ENCODE peak calls at places on chromosomes 6 and 20, in five cellular contexts. One of them, this sample, is unnamed.

GRCh38 chr6:76835289-76835688 is 628.0 kb downstream of the HTR1B start:
- DNase-seq in GM23338: no peak
- DNase-seq in transverse colon: no peak
- DNase-seq in HCT116: no peak
- DNase-seq in upper lobe of left lung: no peak
- DNase-seq in this sample: no peak

GRCh38 chr6:34062815-34063214 is 83.1 kb downstream of the GRM4 start:
- DNase-seq in upper lobe of left lung: no peak
- DNase-seq in HCT116: no peak
- DNase-seq in GM23338: peak
- DNase-seq in transverse colon: no peak
- DNase-seq in this sample: no peak

GRCh38 chr6:152973916-152974315 is 8.9 kb downstream of the FBXO5 start:
- DNase-seq in GM23338: no peak
- DNase-seq in transverse colon: no peak
- DNase-seq in HCT116: no peak
- DNase-seq in upper lobe of left lung: no peak
- DNase-seq in this sample: no peak

GRCh38 chr20:32179934-32180333 is 27.6 kb downstream of the PLAGL2 start:
- DNase-seq in GM23338: no peak
- DNase-seq in upper lobe of left lung: no peak
- DNase-seq in HCT116: no peak
- DNase-seq in transverse colon: no peak
- DNase-seq in this sample: no peak

GRCh38 chr6:91020741-91021140 is 433.9 kb upstream of the MAP3K7 start:
- DNase-seq in GM23338: no peak
- DNase-seq in transverse colon: no peak
- DNase-seq in upper lobe of left lung: no peak
- DNase-seq in HCT116: no peak
- DNase-seq in this sample: no peak

GRCh38 chr20:16147916-16148315 is 425.3 kb downstream of the KIF16B start:
- DNase-seq in GM23338: no peak
- DNase-seq in HCT116: no peak
- DNase-seq in transverse colon: no peak
- DNase-seq in upper lobe of left lung: no peak
- DNase-seq in this sample: no peak

GRCh38 chr20:43681991-43682410 is 15.1 kb downstream of the MYBL2 start:
- DNase-seq in upper lobe of left lung: no peak
- DNase-seq in GM23338: no peak
- DNase-seq in HCT116: no peak
- DNase-seq in transverse colon: peak
- DNase-seq in this sample: no peak

GRCh38 chr6:141202641-141203040 is 930.1 kb upstream of the GJE1 start:
- DNase-seq in upper lobe of left lung: no peak
- DNase-seq in HCT116: no peak
- DNase-seq in GM23338: no peak
- DNase-seq in transverse colon: no peak
- DNase-seq in this sample: no peak

GRCh38 chr6:30163090-30163917 is at the start of gene TRIM15:
- DNase-seq in GM23338: peak
- DNase-seq in upper lobe of left lung: no peak
- DNase-seq in transverse colon: peak
- DNase-seq in HCT116: peak
- DNase-seq in this sample: no peak

GRCh38 chr6:100339574-100340255 is 125.0 kb downstream of the SIM1 start:
- DNase-seq in transverse colon: no peak
- DNase-seq in HCT116: no peak
- DNase-seq in upper lobe of left lung: no peak
- DNase-seq in GM23338: no peak
- DNase-seq in this sample: no peak

GRCh38 chr6:162119349-162119748 is 608.2 kb downstream of the PRKN start:
- DNase-seq in HCT116: no peak
- DNase-seq in upper lobe of left lung: peak
- DNase-seq in transverse colon: peak
- DNase-seq in GM23338: peak
- DNase-seq in this sample: no peak

GRCh38 chr6:107962723-107963122 is 4.7 kb upstream of the SEC63 start:
- DNase-seq in transverse colon: no peak
- DNase-seq in HCT116: no peak
- DNase-seq in GM23338: no peak
- DNase-seq in upper lobe of left lung: no peak
- DNase-seq in this sample: no peak

GRCh38 chr6:107957909-107958688 is at the start of gene SEC63:
- DNase-seq in transverse colon: peak
- DNase-seq in HCT116: peak
- DNase-seq in upper lobe of left lung: peak
- DNase-seq in GM23338: peak
- DNase-seq in this sample: peak

GRCh38 chr6:107956586-107957164 is 1.3 kb downstream of the SEC63 start:
- DNase-seq in HCT116: no peak
- DNase-seq in upper lobe of left lung: no peak
- DNase-seq in transverse colon: no peak
- DNase-seq in GM23338: no peak
- DNase-seq in this sample: no peak

DNA sequence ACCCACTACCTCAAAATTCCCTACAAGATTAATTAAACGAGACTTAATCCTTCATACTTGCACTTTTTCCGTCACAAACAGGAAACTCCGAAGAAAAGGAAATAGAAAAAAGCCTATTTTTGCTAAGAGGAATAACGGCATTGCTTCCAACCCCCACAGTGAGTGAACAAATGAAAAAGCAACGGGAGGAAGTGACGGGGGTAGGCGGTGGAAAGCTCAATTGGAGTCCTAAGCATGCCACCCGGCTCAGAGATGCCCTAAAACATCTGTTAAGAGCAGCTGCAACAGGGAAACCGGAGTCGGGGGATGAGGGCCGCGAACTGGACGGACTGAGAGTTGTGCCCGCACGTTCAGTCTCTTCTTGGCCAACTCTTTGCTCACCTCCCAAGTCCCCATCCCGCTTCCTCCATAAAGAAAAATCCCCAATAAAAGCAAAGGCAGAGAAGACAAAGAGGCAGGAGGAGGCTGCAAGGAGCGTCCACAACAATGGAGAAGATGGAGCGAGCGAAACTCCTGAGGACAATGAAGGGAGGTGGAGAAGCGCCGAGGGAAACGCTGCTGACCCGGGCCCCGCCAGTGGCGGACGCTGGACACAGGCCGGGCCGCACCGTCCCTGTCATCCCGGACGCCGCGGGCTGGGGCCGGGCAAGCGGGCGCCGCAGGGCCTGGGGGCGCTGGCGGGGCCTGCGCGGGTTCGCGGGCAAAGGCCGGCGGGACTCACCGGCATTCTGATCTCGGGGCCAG is 671 bp downstream of the SEC63 start:
- DNase-seq in transverse colon: peak
- DNase-seq in GM23338: peak
- DNase-seq in HCT116: no peak
- DNase-seq in upper lobe of left lung: peak
- DNase-seq in this sample: peak
- TF ChIP-seq POLR2AphosphoS5 in transverse colon: peak
- TF ChIP-seq POLR2AphosphoS5 in GM23338: peak
- TF ChIP-seq POLR2AphosphoS5 in HCT116: no peak
- TF ChIP-seq POLR2AphosphoS5 in upper lobe of left lung: peak
- TF ChIP-seq POLR2AphosphoS5 in this sample: no peak

DNA sequence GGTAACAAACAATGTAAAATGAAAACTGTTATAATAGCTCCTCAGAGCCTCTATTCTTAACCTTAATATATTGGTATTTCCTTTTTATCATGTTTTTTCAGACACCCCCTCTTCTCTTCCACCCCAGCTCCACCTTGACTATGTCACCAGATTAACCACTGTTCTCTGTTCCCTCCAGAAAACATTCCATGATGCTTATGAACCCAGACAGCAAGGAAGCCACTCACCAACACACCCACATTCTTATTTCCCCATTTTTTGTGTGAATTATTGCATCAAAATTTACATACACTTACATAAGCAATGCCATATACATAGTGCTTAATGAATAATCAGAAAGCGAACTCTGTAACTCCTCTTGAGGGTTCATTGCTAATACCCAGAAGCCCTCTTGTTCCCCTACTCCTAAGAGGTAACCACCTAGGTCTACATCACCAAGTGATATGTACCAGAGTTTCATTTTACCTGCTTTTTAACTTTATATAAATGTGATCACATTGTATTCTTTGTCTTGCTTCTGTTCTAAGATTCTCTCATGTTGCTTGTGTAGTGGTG is 182.2 kb upstream of the CDYL start:
- DNase-seq in GM23338: no peak
- DNase-seq in upper lobe of left lung: no peak
- DNase-seq in HCT116: no peak
- DNase-seq in transverse colon: no peak
- DNase-seq in this sample: no peak
- TF ChIP-seq POLR2AphosphoS5 in GM23338: no peak
- TF ChIP-seq POLR2AphosphoS5 in upper lobe of left lung: no peak
- TF ChIP-seq POLR2AphosphoS5 in HCT116: no peak
- TF ChIP-seq POLR2AphosphoS5 in transverse colon: no peak
- TF ChIP-seq POLR2AphosphoS5 in this sample: no peak

DNA sequence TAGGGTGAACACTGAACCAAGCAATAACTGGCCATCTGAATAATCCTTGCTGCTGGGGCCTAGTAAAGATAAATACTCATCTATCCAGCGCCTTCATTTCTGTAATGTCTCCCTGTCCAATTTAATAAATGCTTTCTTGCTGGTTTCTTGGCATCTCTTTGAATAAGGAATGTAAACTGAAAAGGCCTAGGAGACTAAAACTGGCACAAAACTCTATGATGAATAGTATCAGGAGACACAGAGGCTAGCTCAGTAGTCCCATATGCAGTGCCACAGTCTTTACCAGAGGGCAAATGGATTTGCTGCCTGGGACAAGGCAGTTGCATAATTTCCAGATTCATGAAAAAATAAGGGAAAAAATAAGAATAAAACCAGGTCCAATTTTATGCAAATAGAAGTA is 324.4 kb downstream of the CENPW start:
- DNase-seq in GM23338: no peak
- DNase-seq in transverse colon: no peak
- DNase-seq in HCT116: no peak
- DNase-seq in upper lobe of left lung: no peak
- DNase-seq in this sample: no peak
- TF ChIP-seq POLR2AphosphoS5 in GM23338: no peak
- TF ChIP-seq POLR2AphosphoS5 in transverse colon: no peak
- TF ChIP-seq POLR2AphosphoS5 in HCT116: no peak
- TF ChIP-seq POLR2AphosphoS5 in upper lobe of left lung: no peak
- TF ChIP-seq POLR2AphosphoS5 in this sample: no peak

GRCh38 chr6:151701820-151702562 is 105.5 kb upstream of the ESR1 start:
- DNase-seq in upper lobe of left lung: no peak
- DNase-seq in GM23338: no peak
- DNase-seq in transverse colon: no peak
- DNase-seq in HCT116: no peak
- DNase-seq in this sample: no peak

GRCh38 chr6:151702851-151703629 is 104.4 kb upstream of the ESR1 start:
- DNase-seq in upper lobe of left lung: no peak
- DNase-seq in GM23338: no peak
- DNase-seq in HCT116: no peak
- DNase-seq in transverse colon: no peak
- DNase-seq in this sample: no peak

GRCh38 chr6:151695181-151695580 is 112.3 kb upstream of the ESR1 start:
- DNase-seq in upper lobe of left lung: no peak
- DNase-seq in GM23338: no peak
- DNase-seq in HCT116: no peak
- DNase-seq in transverse colon: no peak
- DNase-seq in this sample: no peak

GRCh38 chr6:151698921-151699705 is 108.4 kb upstream of the ESR1 start:
- DNase-seq in transverse colon: no peak
- DNase-seq in HCT116: no peak
- DNase-seq in upper lobe of left lung: no peak
- DNase-seq in GM23338: no peak
- DNase-seq in this sample: no peak

GRCh38 chr6:151699719-151700118 is 107.8 kb upstream of the ESR1 start:
- DNase-seq in HCT116: no peak
- DNase-seq in transverse colon: no peak
- DNase-seq in GM23338: no peak
- DNase-seq in upper lobe of left lung: no peak
- DNase-seq in this sample: no peak
- TF ChIP-seq POLR2AphosphoS5 in HCT116: no peak
- TF ChIP-seq POLR2AphosphoS5 in transverse colon: no peak
- TF ChIP-seq POLR2AphosphoS5 in GM23338: no peak
- TF ChIP-seq POLR2AphosphoS5 in upper lobe of left lung: no peak
- TF ChIP-seq POLR2AphosphoS5 in this sample: peak

GRCh38 chr6:132919476-132919875 is 105.1 kb downstream of the RPS12 start:
- DNase-seq in transverse colon: peak
- DNase-seq in HCT116: no peak
- DNase-seq in GM23338: peak
- DNase-seq in upper lobe of left lung: peak
- DNase-seq in this sample: peak
- TF ChIP-seq POLR2AphosphoS5 in transverse colon: no peak
- TF ChIP-seq POLR2AphosphoS5 in HCT116: no peak
- TF ChIP-seq POLR2AphosphoS5 in GM23338: no peak
- TF ChIP-seq POLR2AphosphoS5 in upper lobe of left lung: peak
- TF ChIP-seq POLR2AphosphoS5 in this sample: no peak

This sample was measured in breast epithelium.